ENCODE peak calls at places on chromosome 1, in seven cellular contexts. R, N, H, M, E, B and Q are unnamed samples.

GRCh38 chr1:203871114-203871875 is 9.9 kb downstream of the SNRPE start:
- DNase-seq in R (peak; percentile 34), N (peak; percentile 77), H (peak; percentile 94), M (no peak), E (peak; percentile 39), B (no peak), Q (peak; percentile 77)

GRCh38 chr1:208951908-208952307 is 631.6 kb upstream of the CAMK1G start:
- DNase-seq in R (no peak), N (no peak), H (no peak), M (no peak), E (no peak), B (no peak), Q (no peak)

GRCh38 chr1:14895727-14896126 is 257.8 kb upstream of the TMEM51 start:
- DNase-seq in R (no peak), N (no peak), H (no peak), M (no peak), E (no peak), B (no peak), Q (no peak)

GRCh38 chr1:51661081-51661518 is 44.2 kb downstream of the OSBPL9 start:
- DNase-seq in R (no peak), N (no peak), H (peak; percentile 74), M (no peak), E (no peak), B (no peak), Q (peak; percentile 64)

GRCh38 chr1:164611754-164612642 is 53.0 kb downstream of the PBX1 start:
- DNase-seq in R (peak; percentile 67), N (no peak), H (peak; percentile 82), M (no peak), E (no peak), B (no peak), Q (peak; percentile 91)

GRCh38 chr1:45551684-45552083 is 1.1 kb downstream of the AKR1A1 start:
- DNase-seq in R (no peak), N (no peak), H (no peak), M (no peak), E (no peak), B (no peak), Q (no peak)

GRCh38 chr1:174800221-174800791 is 199.4 kb upstream of the CACYBP start:
- DNase-seq in R (peak; percentile 11), N (peak; percentile 64), H (no peak), M (no peak), E (peak; percentile 27), B (no peak), Q (no peak)

GRCh38 chr1:85464497-85465098 is 361 bp downstream of the DDAH1 start:
- DNase-seq in R (peak; percentile 65), N (peak; percentile 31), H (peak; percentile 41), M (peak; percentile 91), E (peak; percentile 57), B (peak; percentile 1), Q (peak; percentile 41)

GRCh38 chr1:63799810-63800209 is 26.0 kb downstream of the ROR1 start:
- DNase-seq in R (no peak), N (no peak), H (no peak), M (no peak), E (no peak), B (no peak), Q (no peak)

GRCh38 chr1:154155282-154155681 is 409 bp upstream of the NUP210L start:
- DNase-seq in R (peak; percentile 22), N (no peak), H (no peak), M (no peak), E (no peak), B (no peak), Q (no peak)

GRCh38 chr1:175690298-175690697 is 53.1 kb downstream of the TNR start:
- DNase-seq in R (no peak), N (no peak), H (no peak), M (no peak), E (no peak), B (no peak), Q (no peak)

GRCh38 chr1:43836267-43836951 is 97.2 kb upstream of the ARTN start:
- DNase-seq in R (peak; percentile 36), N (no peak), H (peak; percentile 84), M (peak; percentile 79), E (peak; percentile 38), B (peak; percentile 58), Q (peak; percentile 91)